ENCODE peak calls at places on chromosome 19, in six cellular contexts. S is uterus, G is thoracic aorta, C is lower lobe of right lung, Q is upper lobe of right lung, I is GM23248. Z is an unnamed sample.

GRCh38 chr19:12647047-12647446 is 19.5 kb downstream of the MAN2B1 start:
- DNase-seq in G (no peak), I (no peak), S (no peak), Q (no peak), C (no peak), Z (no peak)

GRCh38 chr19:5627395-5627904 is 4.6 kb downstream of the SAFB start:
- DNase-seq in C (peak; percentile 86), G (no peak), Q (peak; percentile 82), I (peak; percentile 68), S (peak; percentile 36), Z (peak; percentile 47)

GRCh38 chr19:8654591-8655339 is 24.3 kb downstream of the NFILZ start:
- DNase-seq in C (peak; percentile 75), Q (peak; percentile 80), S (peak; percentile 21), I (peak; percentile 64), G (no peak), Z (peak; percentile 80)

GRCh38 chr19:739998-740715 is 10.8 kb upstream of the MISP start:
- DNase-seq in C (no peak), I (no peak), G (no peak), Q (no peak), S (no peak), Z (no peak)

GRCh38 chr19:30677702-30678101 is 305.5 kb downstream of the ZNF536 start:
- DNase-seq in C (no peak), Q (no peak), G (no peak), I (no peak), S (no peak), Z (no peak)

GRCh38 chr19:19554074-19555023 is 16.3 kb downstream of the CILP2 start:
- DNase-seq in I (peak; percentile 71), Q (peak; percentile 76), G (no peak), S (no peak), C (peak; percentile 74), Z (peak; percentile 53)

GRCh38 chr19:12482505-12482886 is 2.1 kb downstream of the ZNF709 start:
- DNase-seq in I (peak; percentile 11), Q (no peak), S (no peak), C (no peak), G (no peak), Z (no peak)

GRCh38 chr19:47713046-47714021 is at the start of gene EHD2:
- DNase-seq in S (peak; percentile 81), C (peak; percentile 73), G (no peak), I (peak; percentile 89), Q (peak; percentile 86), Z (no peak)

GRCh38 chr19:40667602-40668001 is 22.8 kb downstream of the NUMBL start:
- DNase-seq in Q (no peak), G (no peak), C (no peak), S (no peak), I (no peak), Z (no peak)

GRCh38 chr19:4369888-4370260 is 26.5 kb downstream of the MPND start:
- DNase-seq in G (no peak), I (no peak), Q (peak; percentile 83), S (no peak), C (peak; percentile 74), Z (no peak)

GRCh38 chr19:41366089-41366488 is 2.1 kb upstream of the B9D2 start:
- DNase-seq in G (no peak), Q (no peak), I (no peak), S (no peak), C (no peak), Z (no peak)

GRCh38 chr19:18700501-18701249 is 17.2 kb downstream of the CRTC1 start:
- DNase-seq in I (peak; percentile 85), Q (peak; percentile 90), S (peak; percentile 74), G (no peak), C (peak; percentile 85), Z (peak; percentile 80)

GRCh38 chr19:16232568-16232967 is 34.9 kb downstream of the AP1M1 start:
- DNase-seq in S (no peak), G (no peak), I (no peak), Q (peak; percentile 57), C (no peak), Z (no peak)

GRCh38 chr19:53057904-53058579 is 13.5 kb downstream of the ERVV-2 start:
- DNase-seq in G (no peak), C (peak; percentile 47), I (peak; percentile 45), S (no peak), Q (no peak), Z (no peak)
- H3K4me3 ChIP-seq in G (no peak overlapping the region), C (peak overlapping the region; percentile 14), I (peak overlapping the region; percentile 63), S (no peak overlapping the region), Q (no peak overlapping the region), Z (no peak overlapping the region)

DNA sequence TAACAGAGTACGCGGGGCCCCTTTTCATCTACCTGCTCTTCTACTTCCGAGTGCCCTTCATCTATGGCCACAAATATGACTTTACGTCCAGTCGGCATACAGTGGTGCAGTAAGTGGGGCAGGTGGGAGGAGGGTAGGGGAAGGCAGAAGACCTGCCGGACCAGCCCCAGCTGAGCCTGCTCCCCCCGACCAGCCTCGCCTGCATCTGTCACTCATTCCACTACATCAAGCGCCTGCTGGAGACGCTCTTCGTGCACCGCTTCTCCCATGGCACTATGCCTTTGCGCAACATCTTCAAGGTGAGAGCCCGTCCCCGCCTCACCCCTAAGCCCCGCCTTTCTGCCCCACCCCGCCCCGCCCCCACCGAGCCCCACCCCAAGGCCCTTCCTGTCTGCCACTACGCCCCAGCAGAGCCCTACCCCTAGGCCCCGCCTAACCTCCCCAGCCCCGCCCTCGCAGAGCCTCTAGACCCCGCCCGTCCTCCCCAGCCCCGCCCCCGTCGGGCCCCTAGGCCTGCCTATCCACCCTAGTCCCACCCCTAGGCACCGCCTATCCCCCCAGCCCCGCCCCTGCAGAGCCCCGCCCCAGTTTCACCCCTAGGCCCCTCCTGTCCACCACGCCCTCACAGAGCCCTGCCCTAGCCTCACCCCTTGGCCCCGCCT is 7.7 kb downstream of the NDUFB7 start:
- DNase-seq in C (no peak), I (peak; percentile 38), Q (no peak), G (no peak), S (no peak), Z (peak; percentile 28)
- H3K36me3 ChIP-seq in C (peaks cover 27% of the 10 kb centered on the region), I (no peaks in the 10 kb centered on the region), Q (peaks cover 17% of the 10 kb centered on the region), G (peaks cover 14% of the 10 kb centered on the region), S (no peaks in the 10 kb centered on the region), Z (peaks cover 26% of the 10 kb centered on the region)

GRCh38 chr19:29528946-29529645 is 3.3 kb downstream of the VSTM2B start:
- DNase-seq in C (no peak), Q (peak; percentile 36), S (no peak), G (no peak), I (peak; percentile 15), Z (no peak)

GRCh38 chr19:29526730-29527499 is 1.1 kb downstream of the VSTM2B start:
- DNase-seq in C (no peak), I (peak; percentile 23), Q (peak; percentile 55), S (no peak), G (no peak), Z (no peak)

GRCh38 chr19:29525901-29526729 is at the start of gene VSTM2B:
- DNase-seq in C (peak; percentile 18), I (no peak), Q (peak; percentile 43), S (no peak), G (no peak), Z (no peak)

GRCh38 chr19:29528350-29528945 is 2.7 kb downstream of the VSTM2B start:
- DNase-seq in G (no peak), C (no peak), I (peak; percentile 85), Q (peak; percentile 66), S (no peak), Z (peak; percentile 64)

DNA sequence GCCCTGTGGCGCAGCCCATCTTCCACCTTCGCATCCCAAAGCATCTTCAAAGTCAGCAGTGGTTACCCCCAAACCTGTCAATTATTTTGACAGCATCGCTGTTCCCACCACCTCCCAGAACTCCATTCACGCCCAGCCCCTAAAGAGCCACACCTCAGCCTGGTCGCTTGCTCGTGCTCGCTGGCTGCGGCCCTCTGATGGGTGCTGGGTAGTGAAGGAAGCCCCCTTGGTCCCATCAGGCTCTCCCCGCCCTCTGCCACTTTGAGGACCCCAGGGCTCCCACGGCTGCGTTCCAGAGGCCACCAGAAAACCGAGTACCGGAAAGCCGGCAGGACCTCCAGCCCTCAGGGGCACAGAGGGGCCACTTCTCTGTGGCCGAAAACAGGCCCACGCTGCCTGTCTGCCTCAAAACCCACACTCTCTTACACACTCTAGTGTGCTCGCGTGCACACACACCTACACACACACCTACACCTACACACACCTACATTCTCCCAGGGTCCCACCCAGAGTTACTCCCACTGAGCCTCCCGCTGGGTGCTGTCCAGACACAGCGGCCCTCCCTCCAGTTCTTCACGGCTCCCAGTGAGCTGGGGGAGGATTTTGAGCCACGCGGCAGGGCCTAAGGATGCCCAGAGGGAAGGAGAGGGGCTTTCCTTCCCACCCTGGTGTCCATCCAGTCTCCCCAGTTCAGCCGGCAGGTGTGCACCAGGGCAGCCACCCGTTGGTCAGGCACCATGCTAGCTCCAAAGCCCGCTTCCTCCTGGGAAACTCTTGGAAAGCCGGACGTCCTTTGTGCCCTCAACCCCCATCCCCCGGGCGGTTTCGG is 1.9 kb downstream of the VSTM2B start:
- DNase-seq in Q (peak; percentile 46), C (no peak), G (no peak), I (no peak), S (no peak), Z (no peak)
- H3K4me1 ChIP-seq in Q (peaks cover 7% of the 10 kb centered on the region), C (peaks cover 18% of the 10 kb centered on the region), G (peaks cover 31% of the 10 kb centered on the region), I (no peaks in the 10 kb centered on the region), S (no peaks in the 10 kb centered on the region), Z (no peaks in the 10 kb centered on the region)

GRCh38 chr19:34269489-34269888 is 15.1 kb downstream of the GARRE1 start:
- DNase-seq in C (no peak), I (no peak), S (no peak), Q (no peak), G (no peak), Z (no peak)
- H3K4me3 ChIP-seq in C (peak overlapping the region; percentile 9), I (peak overlapping the region; percentile 13), S (no peak overlapping the region), Q (peak overlapping the region; percentile 4), G (peak overlapping the region; percentile 54), Z (no peak overlapping the region)

GRCh38 chr19:42411581-42412178 is 15.5 kb downstream of the LIPE start:
- DNase-seq in G (no peak), I (no peak), S (no peak), C (peak; percentile 10), Q (no peak), Z (no peak)

GRCh38 chr19:42412223-42412622 is 15.0 kb downstream of the LIPE start:
- DNase-seq in Q (no peak), C (peak; percentile 30), G (no peak), S (no peak), I (no peak), Z (no peak)

GRCh38 chr19:42409477-42409876 is 17.7 kb downstream of the LIPE start:
- DNase-seq in G (no peak), C (peak; percentile 33), Q (no peak), I (no peak), S (no peak), Z (no peak)

GRCh38 chr19:42412661-42413076 is 14.5 kb downstream of the LIPE start:
- DNase-seq in G (no peak), I (no peak), Q (no peak), S (no peak), C (no peak), Z (no peak)

GRCh38 chr19:42410371-42410770 is 16.8 kb downstream of the LIPE start:
- DNase-seq in Q (no peak), G (no peak), S (no peak), C (peak; percentile 41), I (no peak), Z (no peak)
- H3K36me3 ChIP-seq in Q (no peaks in the 10 kb centered on the region), G (no peaks in the 10 kb centered on the region), S (no peaks in the 10 kb centered on the region), C (no peaks in the 10 kb centered on the region), I (no peaks in the 10 kb centered on the region), Z (no peaks in the 10 kb centered on the region)

GRCh38 chr19:1843116-1843515 is 5.2 kb downstream of the REXO1 start:
- DNase-seq in Q (no peak), C (no peak), S (no peak), I (no peak), G (no peak), Z (no peak)
- H3K4me1 ChIP-seq in Q (peaks cover 67% of the 10 kb centered on the region), C (peaks cover 84% of the 10 kb centered on the region), S (no peaks in the 10 kb centered on the region), I (peaks cover 9% of the 10 kb centered on the region), G (peaks cover 42% of the 10 kb centered on the region), Z (peaks cover 7% of the 10 kb centered on the region)